ENCODE peak calls at places on chromosome 2, in four cellular contexts. One of them, this sample, is unnamed.

GRCh38 chr2:170991398-170992185 is 62.5 kb downstream of the GORASP2 start:
- DNase-seq in activated naive CD4-positive, alpha-beta T cell treated with anti-CD3 and anti-CD28 coated beads, Interleukin-2, amount 50 U/mL, for 16 hours: no peak
- DNase-seq in effector memory CD8-positive, alpha-beta T cell: no peak
- DNase-seq in HTR-8/SVneo: no peak
- DNase-seq in this sample: no peak

GRCh38 chr2:238240761-238241711 is 1.2 kb upstream of the HES6 start:
- DNase-seq in HTR-8/SVneo: peak
- DNase-seq in activated naive CD4-positive, alpha-beta T cell treated with anti-CD3 and anti-CD28 coated beads, Interleukin-2, amount 50 U/mL, for 16 hours: no peak
- DNase-seq in effector memory CD8-positive, alpha-beta T cell: no peak
- DNase-seq in this sample: peak

GRCh38 chr2:128309341-128310093 is 9.2 kb downstream of the HS6ST1 start:
- DNase-seq in activated naive CD4-positive, alpha-beta T cell treated with anti-CD3 and anti-CD28 coated beads, Interleukin-2, amount 50 U/mL, for 16 hours: peak
- DNase-seq in effector memory CD8-positive, alpha-beta T cell: no peak
- DNase-seq in HTR-8/SVneo: no peak
- DNase-seq in this sample: peak

GRCh38 chr2:49972699-49973098 is 818.4 kb upstream of the FSHR start:
- DNase-seq in activated naive CD4-positive, alpha-beta T cell treated with anti-CD3 and anti-CD28 coated beads, Interleukin-2, amount 50 U/mL, for 16 hours: no peak
- DNase-seq in HTR-8/SVneo: no peak
- DNase-seq in effector memory CD8-positive, alpha-beta T cell: no peak
- DNase-seq in this sample: no peak

GRCh38 chr2:119760876-119761275 is 1.2 kb downstream of the PTPN4 start:
- DNase-seq in HTR-8/SVneo: no peak
- DNase-seq in effector memory CD8-positive, alpha-beta T cell: no peak
- DNase-seq in activated naive CD4-positive, alpha-beta T cell treated with anti-CD3 and anti-CD28 coated beads, Interleukin-2, amount 50 U/mL, for 16 hours: no peak
- DNase-seq in this sample: peak

GRCh38 chr2:100173907-100174525 is 31.6 kb upstream of the AFF3 start:
- DNase-seq in HTR-8/SVneo: no peak
- DNase-seq in activated naive CD4-positive, alpha-beta T cell treated with anti-CD3 and anti-CD28 coated beads, Interleukin-2, amount 50 U/mL, for 16 hours: no peak
- DNase-seq in effector memory CD8-positive, alpha-beta T cell: no peak
- DNase-seq in this sample: no peak

GRCh38 chr2:127045792-127046501 is 61.0 kb downstream of the BIN1 start:
- DNase-seq in activated naive CD4-positive, alpha-beta T cell treated with anti-CD3 and anti-CD28 coated beads, Interleukin-2, amount 50 U/mL, for 16 hours: no peak
- DNase-seq in HTR-8/SVneo: no peak
- DNase-seq in effector memory CD8-positive, alpha-beta T cell: no peak
- DNase-seq in this sample: no peak

GRCh38 chr2:46293466-46293865 is 3.7 kb upstream of the EPAS1 start:
- DNase-seq in HTR-8/SVneo: no peak
- DNase-seq in effector memory CD8-positive, alpha-beta T cell: no peak
- DNase-seq in activated naive CD4-positive, alpha-beta T cell treated with anti-CD3 and anti-CD28 coated beads, Interleukin-2, amount 50 U/mL, for 16 hours: no peak
- DNase-seq in this sample: no peak

GRCh38 chr2:33214436-33214835 is 262.0 kb upstream of the RASGRP3 start:
- DNase-seq in effector memory CD8-positive, alpha-beta T cell: no peak
- DNase-seq in HTR-8/SVneo: no peak
- DNase-seq in activated naive CD4-positive, alpha-beta T cell treated with anti-CD3 and anti-CD28 coated beads, Interleukin-2, amount 50 U/mL, for 16 hours: no peak
- DNase-seq in this sample: no peak

GRCh38 chr2:119069781-119070180 is 88.8 kb downstream of the C1QL2 start:
- DNase-seq in effector memory CD8-positive, alpha-beta T cell: no peak
- DNase-seq in activated naive CD4-positive, alpha-beta T cell treated with anti-CD3 and anti-CD28 coated beads, Interleukin-2, amount 50 U/mL, for 16 hours: no peak
- DNase-seq in HTR-8/SVneo: no peak
- DNase-seq in this sample: no peak

GRCh38 chr2:217074576-217075224 is 214.8 kb upstream of the TNP1 start:
- DNase-seq in effector memory CD8-positive, alpha-beta T cell: no peak
- DNase-seq in HTR-8/SVneo: no peak
- DNase-seq in activated naive CD4-positive, alpha-beta T cell treated with anti-CD3 and anti-CD28 coated beads, Interleukin-2, amount 50 U/mL, for 16 hours: no peak
- DNase-seq in this sample: no peak

GRCh38 chr2:143071185-143071876 is 57.9 kb upstream of the ARHGAP15 start:
- DNase-seq in activated naive CD4-positive, alpha-beta T cell treated with anti-CD3 and anti-CD28 coated beads, Interleukin-2, amount 50 U/mL, for 16 hours: no peak
- DNase-seq in effector memory CD8-positive, alpha-beta T cell: no peak
- DNase-seq in HTR-8/SVneo: no peak
- DNase-seq in this sample: no peak

GRCh38 chr2:174750923-174751441 is 13.3 kb downstream of the CHRNA1 start:
- DNase-seq in effector memory CD8-positive, alpha-beta T cell: peak
- DNase-seq in HTR-8/SVneo: no peak
- DNase-seq in activated naive CD4-positive, alpha-beta T cell treated with anti-CD3 and anti-CD28 coated beads, Interleukin-2, amount 50 U/mL, for 16 hours: peak
- DNase-seq in this sample: peak